ENCODE peak calls at places on chromosomes 4 and X, in five cellular contexts. O is AG10803, W is fibroblast of pulmonary artery, J is neural progenitor cell, I is heart right ventricle. C is an unnamed sample.

GRCh38 chrX:119150163-119151135 is 22.8 kb upstream of the KIAA1210 start:
- DNase-seq in J (no peak), W (no peak), I (peak; percentile 9), O (no peak), C (no peak)

GRCh38 chrX:3638280-3638873 is 75.1 kb downstream of the PRKX start:
- DNase-seq in O (peak; percentile 34), W (peak; percentile 54), I (no peak), J (peak; percentile 75), C (no peak)

GRCh38 chrX:40303256-40304077 is 205.7 kb upstream of the BCOR start:
- DNase-seq in I (no peak), J (no peak), O (no peak), W (no peak), C (no peak)

GRCh38 chr4:159191989-159192388 is 89.1 kb downstream of the RAPGEF2 start:
- DNase-seq in J (peak; percentile 70), W (peak; percentile 69), I (no peak), O (peak; percentile 59), C (no peak)

GRCh38 chr4:5526070-5526831 is 182.1 kb downstream of the EVC2 start:
- DNase-seq in I (no peak), O (no peak), J (peak; percentile 35), W (no peak), C (no peak)

GRCh38 chr4:112073201-112073600 is 72.1 kb upstream of the FAM241A start:
- DNase-seq in J (no peak), I (no peak), W (no peak), O (no peak), C (no peak)

GRCh38 chr4:38190717-38191178 is 230.6 kb downstream of the PTTG2 start:
- DNase-seq in J (peak; percentile 10), O (peak; percentile 67), I (peak; percentile 23), W (peak; percentile 75), C (no peak)

GRCh38 chr4:54058171-54058570 is 6.2 kb downstream of the CHIC2 start:
- DNase-seq in J (no peak), W (no peak), I (no peak), O (no peak), C (no peak)

GRCh38 chrX:15971696-15972095 is 117.1 kb upstream of the AP1S2 start:
- DNase-seq in I (no peak), J (no peak), O (no peak), W (no peak), C (no peak)

GRCh38 chrX:154294791-154295580 is at the start of gene TEX28:
- DNase-seq in W (no peak), J (no peak), I (no peak), O (no peak), C (no peak)

GRCh38 chr4:95761441-95761840 is 78.5 kb upstream of the PDHA2 start:
- DNase-seq in O (no peak), J (no peak), W (peak; percentile 86), I (no peak), C (no peak)

GRCh38 chr4:7655549-7656243 is 221.0 kb upstream of the PSAPL1 start:
- DNase-seq in O (no peak), W (no peak), I (no peak), J (no peak), C (no peak)

GRCh38 chrX:110012818-110013484 is 10.0 kb downstream of the TMEM164 start:
- DNase-seq in O (no peak), J (no peak), I (no peak), W (no peak), C (no peak)

GRCh38 chr4:39713691-39714090 is 15.8 kb downstream of the UBE2K start:
- DNase-seq in I (no peak), O (peak; percentile 73), J (no peak), W (peak; percentile 57), C (no peak)

GRCh38 chr4:147060171-147060931 is 114.7 kb upstream of the TTC29 start:
- DNase-seq in W (peak; percentile 53), I (no peak), J (peak; percentile 73), O (peak; percentile 93), C (no peak)

GRCh38 chr4:89109841-89110540 is 1.3 kb upstream of the TIGD2 start:
- DNase-seq in W (no peak), I (no peak), O (no peak), J (peak; percentile 12), C (no peak)

DNA sequence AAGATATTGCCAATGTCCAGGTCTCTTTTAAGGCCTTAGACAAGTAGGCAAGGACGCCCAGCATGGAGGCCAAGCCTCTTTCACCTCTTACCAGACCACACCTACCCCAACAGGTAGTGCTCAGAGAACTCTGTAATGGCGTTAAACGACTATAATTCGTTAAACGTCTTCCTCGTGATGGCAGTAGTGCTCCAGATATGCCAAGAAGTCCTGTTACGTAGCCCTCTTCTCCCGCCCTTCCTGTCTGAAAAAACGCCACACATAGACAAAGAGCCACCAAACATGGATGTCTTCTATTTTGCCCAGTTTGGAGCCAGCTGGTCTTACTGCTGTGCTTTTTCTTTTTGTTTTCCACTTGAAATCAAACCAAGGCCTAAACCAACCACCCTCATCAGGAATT is 190.7 kb downstream of the OR13H1 start:
- DNase-seq in W (no peak), I (no peak), O (no peak), J (no peak), C (no peak)
- TF ChIP-seq CTCF in W (no peak), I (no peak), O (no peak), J (no peak), C (no peak)

GRCh38 chrX:9525511-9526248 is 60.8 kb downstream of the TBL1X start:
- DNase-seq in W (no peak), I (no peak), O (no peak), J (peak; percentile 61), C (no peak)
- H3K4me3 ChIP-seq in W (no peak overlapping the region), I (no peak overlapping the region), O (no peak overlapping the region), J (peak overlapping the region; percentile 13), C (no peak overlapping the region)

DNA sequence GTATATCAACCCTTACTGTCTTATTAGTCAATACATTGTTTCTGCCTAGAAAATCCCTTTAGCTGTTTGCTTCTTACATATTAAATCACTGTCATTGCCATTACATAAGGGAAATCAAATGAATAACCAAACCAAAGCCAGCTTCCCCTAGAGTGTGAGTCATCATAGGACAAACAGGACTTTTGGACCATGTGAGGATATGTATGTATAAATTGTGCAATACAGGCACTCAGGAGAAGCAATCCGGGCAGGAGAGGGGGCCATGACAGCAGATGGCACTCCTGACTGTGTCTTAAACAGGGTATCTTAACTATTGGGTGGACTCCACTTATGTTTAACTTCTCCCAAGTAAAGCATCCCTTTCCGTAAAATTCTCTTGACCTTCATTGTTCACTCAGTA is 508.4 kb upstream of the ARX start:
- DNase-seq in J (no peak), O (peak; percentile 1), W (peak; percentile 77), I (no peak), C (no peak)
- TF ChIP-seq CTCF in J (no peak), O (no peak), W (no peak), I (no peak), C (no peak)

GRCh38 chr4:1748465-1748995 is 27.2 kb downstream of the TACC3 start:
- DNase-seq in W (peak; percentile 70), O (peak; percentile 38), I (peak; percentile 79), J (peak; percentile 92), C (peak; percentile 54)
- H3K4me3 ChIP-seq in W (no peak overlapping the region), O (no peak overlapping the region), I (no peak overlapping the region), J (peak overlapping the region; percentile 26), C (no peak overlapping the region)

DNA sequence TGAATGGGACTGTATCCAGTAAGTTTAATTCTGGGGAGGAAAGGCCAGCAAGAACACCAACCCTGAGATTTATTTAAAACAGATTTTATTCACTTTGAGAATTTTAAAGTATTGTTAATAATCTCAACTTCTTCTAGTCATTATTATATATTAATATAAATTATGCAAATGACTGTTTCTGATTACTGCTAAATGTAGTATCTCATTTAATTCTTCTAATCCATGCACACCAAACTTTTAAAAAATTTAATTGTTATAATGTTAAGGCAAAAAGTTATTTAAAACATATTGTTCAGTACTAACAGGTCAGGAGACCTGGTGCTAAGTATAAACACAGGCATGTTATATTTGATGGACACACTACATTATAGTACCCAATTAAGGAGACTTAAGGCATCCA is 8.1 kb downstream of the RLIM start:
- DNase-seq in I (no peak), O (no peak), J (no peak), W (no peak), C (no peak)
- TF ChIP-seq CTCF in I (no peak), O (no peak), J (no peak), W (no peak), C (no peak)

GRCh38 chr4:67712000-67712625 is 11.2 kb upstream of the UBA6 start:
- DNase-seq in I (no peak), W (no peak), O (no peak), J (no peak), C (no peak)

GRCh38 chr4:67712650-67713530 is 11.9 kb upstream of the UBA6 start:
- DNase-seq in W (no peak), J (peak; percentile 26), I (no peak), O (no peak), C (no peak)

GRCh38 chr4:67714955-67715354 is 14.0 kb upstream of the UBA6 start:
- DNase-seq in I (no peak), J (no peak), W (no peak), O (no peak), C (no peak)

GRCh38 chr4:67714248-67714583 is 13.3 kb upstream of the UBA6 start:
- DNase-seq in O (no peak), I (no peak), W (no peak), J (no peak), C (no peak)

DNA sequence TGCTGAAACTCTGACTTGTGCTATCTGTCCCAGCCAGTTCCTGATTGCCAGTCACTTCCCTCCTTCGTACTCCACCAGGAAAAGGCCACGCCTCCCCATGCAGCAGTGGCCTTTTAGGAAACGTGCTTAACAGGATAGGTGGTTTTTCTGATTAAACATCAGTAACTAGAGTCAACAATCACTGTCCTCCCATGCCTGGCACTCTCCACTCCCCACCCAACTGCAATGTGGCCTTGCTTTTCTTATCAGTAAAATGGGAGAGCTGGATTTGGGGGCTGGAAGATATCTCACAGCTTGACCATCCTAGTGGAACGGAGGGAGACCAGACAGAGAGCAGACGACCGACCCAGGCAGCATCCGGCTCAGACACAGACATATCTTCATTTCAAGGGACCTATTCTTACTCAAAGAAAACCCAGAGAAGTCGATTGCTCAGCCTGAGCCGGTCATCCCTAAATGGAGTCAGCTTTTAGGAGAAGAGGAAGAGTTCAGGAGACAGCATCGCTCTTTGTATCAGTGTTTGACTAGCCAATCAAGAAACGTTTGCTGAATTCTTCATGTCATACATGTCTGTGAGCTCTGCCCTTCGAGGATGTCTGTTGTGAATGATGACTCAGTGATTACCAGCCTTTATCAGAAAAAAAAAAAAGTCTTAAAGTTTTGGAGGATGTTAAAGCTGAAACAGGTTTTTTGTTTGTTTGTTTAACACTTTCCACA is 12.7 kb upstream of the UBA6 start:
- DNase-seq in I (no peak), O (peak; percentile 25), W (peak; percentile 42), J (no peak), C (no peak)
- H3K4me3 ChIP-seq in I (no peak overlapping the region), O (no peak overlapping the region), W (peak overlapping the region; percentile 26), J (no peak overlapping the region), C (no peak overlapping the region)

DNA sequence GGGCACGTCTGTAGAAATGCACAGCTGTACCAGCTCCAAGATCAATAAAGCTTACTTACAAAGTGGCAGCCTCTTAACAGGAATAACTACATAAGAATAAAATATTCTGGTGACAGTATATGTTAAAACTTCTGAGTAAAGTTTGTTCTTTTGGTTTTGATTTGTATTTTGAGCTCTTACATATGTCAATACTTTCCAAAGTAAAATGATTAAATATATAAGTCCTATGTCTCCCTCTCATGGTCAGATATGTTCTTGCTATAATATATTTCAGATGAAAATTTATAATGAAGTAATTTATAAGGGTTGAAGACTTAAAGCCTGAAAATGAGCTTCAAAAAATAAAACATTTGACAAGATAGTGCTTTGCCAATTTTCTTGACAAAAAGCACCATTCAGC is 254.4 kb downstream of the NPFFR2 start:
- DNase-seq in I (no peak), W (peak; percentile 44), O (peak; percentile 15), J (no peak), C (no peak)
- TF ChIP-seq CTCF in I (no peak), W (peak; percentile 2), O (peak; percentile 19), J (peak; percentile 28), C (no peak)

C was measured in CD8-positive, alpha-beta T cell.